ENCODE peak calls at places on chromosomes 4 and X, in nine cellular contexts. One of them, this sample, is unnamed.
A peak's percentile ranks its signal among the peaks of the same experiment; 100 is the strongest.

GRCh38 chr4:122787940-122788339 is 38.7 kb upstream of the FGF2 start:
- DNase-seq in lower lobe of right lung: no peak
- DNase-seq in trophoblast cell: no peak
- DNase-seq in body of pancreas: no peak
- DNase-seq in colonic mucosa: no peak
- DNase-seq in upper lobe of right lung: no peak
- DNase-seq in keratinocyte: no peak
- DNase-seq in naive thymus-derived CD4-positive, alpha-beta T cell: no peak
- DNase-seq in OCI-LY7: no peak
- DNase-seq in this sample: no peak

GRCh38 chrX:54042609-54043010 is 1.7 kb downstream of the PHF8 start:
- DNase-seq in colonic mucosa: peak; percentile 26
- DNase-seq in body of pancreas: peak; percentile 41
- DNase-seq in OCI-LY7: peak; percentile 72
- DNase-seq in keratinocyte: no peak
- DNase-seq in trophoblast cell: peak; percentile 21
- DNase-seq in lower lobe of right lung: peak; percentile 45
- DNase-seq in naive thymus-derived CD4-positive, alpha-beta T cell: peak; percentile 22
- DNase-seq in upper lobe of right lung: peak; percentile 60
- DNase-seq in this sample: peak; percentile 12

GRCh38 chrX:106612403-106612789 is 618 bp downstream of the RADX start:
- DNase-seq in keratinocyte: no peak
- DNase-seq in body of pancreas: no peak
- DNase-seq in lower lobe of right lung: no peak
- DNase-seq in naive thymus-derived CD4-positive, alpha-beta T cell: no peak
- DNase-seq in colonic mucosa: no peak
- DNase-seq in trophoblast cell: no peak
- DNase-seq in OCI-LY7: no peak
- DNase-seq in upper lobe of right lung: no peak
- DNase-seq in this sample: no peak

GRCh38 chr4:42656736-42656985 is 244 bp downstream of the ATP8A1 start:
- DNase-seq in colonic mucosa: no peak
- DNase-seq in keratinocyte: no peak
- DNase-seq in OCI-LY7: no peak
- DNase-seq in trophoblast cell: no peak
- DNase-seq in naive thymus-derived CD4-positive, alpha-beta T cell: no peak
- DNase-seq in body of pancreas: no peak
- DNase-seq in lower lobe of right lung: no peak
- DNase-seq in upper lobe of right lung: no peak
- DNase-seq in this sample: no peak

GRCh38 chr4:10105421-10105820 is 11.2 kb downstream of the WDR1 start:
- DNase-seq in OCI-LY7: no peak
- DNase-seq in trophoblast cell: no peak
- DNase-seq in keratinocyte: no peak
- DNase-seq in body of pancreas: no peak
- DNase-seq in colonic mucosa: no peak
- DNase-seq in upper lobe of right lung: no peak
- DNase-seq in lower lobe of right lung: no peak
- DNase-seq in naive thymus-derived CD4-positive, alpha-beta T cell: no peak
- DNase-seq in this sample: no peak

GRCh38 chr4:8097141-8097541 is 61.5 kb downstream of the ABLIM2 start:
- DNase-seq in naive thymus-derived CD4-positive, alpha-beta T cell: no peak
- DNase-seq in keratinocyte: no peak
- DNase-seq in body of pancreas: no peak
- DNase-seq in lower lobe of right lung: no peak
- DNase-seq in trophoblast cell: no peak
- DNase-seq in OCI-LY7: no peak
- DNase-seq in colonic mucosa: no peak
- DNase-seq in upper lobe of right lung: no peak
- DNase-seq in this sample: no peak

GRCh38 chr4:88743696-88744095 is 46.1 kb upstream of the NAP1L5 start:
- DNase-seq in trophoblast cell: no peak
- DNase-seq in naive thymus-derived CD4-positive, alpha-beta T cell: no peak
- DNase-seq in upper lobe of right lung: no peak
- DNase-seq in colonic mucosa: no peak
- DNase-seq in lower lobe of right lung: no peak
- DNase-seq in OCI-LY7: no peak
- DNase-seq in body of pancreas: no peak
- DNase-seq in keratinocyte: no peak
- DNase-seq in this sample: no peak

GRCh38 chrX:24733111-24733510 is 39.4 kb downstream of the POLA1 start:
- DNase-seq in body of pancreas: no peak
- DNase-seq in naive thymus-derived CD4-positive, alpha-beta T cell: no peak
- DNase-seq in upper lobe of right lung: no peak
- DNase-seq in lower lobe of right lung: no peak
- DNase-seq in OCI-LY7: no peak
- DNase-seq in keratinocyte: no peak
- DNase-seq in trophoblast cell: no peak
- DNase-seq in colonic mucosa: no peak
- DNase-seq in this sample: no peak

GRCh38 chrX:39527045-39527444 is 570.7 kb downstream of the BCOR start:
- DNase-seq in OCI-LY7: no peak
- DNase-seq in body of pancreas: no peak
- DNase-seq in trophoblast cell: no peak
- DNase-seq in colonic mucosa: no peak
- DNase-seq in upper lobe of right lung: no peak
- DNase-seq in naive thymus-derived CD4-positive, alpha-beta T cell: no peak
- DNase-seq in lower lobe of right lung: no peak
- DNase-seq in keratinocyte: no peak
- DNase-seq in this sample: no peak

GRCh38 chrX:148380107-148380506 is 120.3 kb upstream of the AFF2 start:
- DNase-seq in upper lobe of right lung: no peak
- DNase-seq in colonic mucosa: no peak
- DNase-seq in trophoblast cell: no peak
- DNase-seq in OCI-LY7: peak; percentile 61
- DNase-seq in lower lobe of right lung: no peak
- DNase-seq in naive thymus-derived CD4-positive, alpha-beta T cell: no peak
- DNase-seq in body of pancreas: no peak
- DNase-seq in keratinocyte: no peak
- DNase-seq in this sample: peak; percentile 3

GRCh38 chr4:6908397-6909112 is 1.1 kb upstream of the TBC1D14 start:
- DNase-seq in upper lobe of right lung: no peak
- DNase-seq in naive thymus-derived CD4-positive, alpha-beta T cell: no peak
- DNase-seq in colonic mucosa: no peak
- DNase-seq in lower lobe of right lung: no peak
- DNase-seq in OCI-LY7: no peak
- DNase-seq in trophoblast cell: peak; percentile 78
- DNase-seq in body of pancreas: no peak
- DNase-seq in keratinocyte: no peak
- DNase-seq in this sample: no peak

GRCh38 chr4:6909113-6909969 is at the start of gene TBC1D14:
- DNase-seq in upper lobe of right lung: peak; percentile 96
- DNase-seq in colonic mucosa: peak; percentile 86
- DNase-seq in body of pancreas: peak; percentile 89
- DNase-seq in OCI-LY7: peak; percentile 89
- DNase-seq in naive thymus-derived CD4-positive, alpha-beta T cell: peak; percentile 92
- DNase-seq in trophoblast cell: peak; percentile 78
- DNase-seq in lower lobe of right lung: peak; percentile 92
- DNase-seq in keratinocyte: peak; percentile 32
- DNase-seq in this sample: peak; percentile 80

GRCh38 chr4:6910340-6910959 is 824 bp downstream of the TBC1D14 start:
- DNase-seq in lower lobe of right lung: no peak
- DNase-seq in OCI-LY7: no peak
- DNase-seq in naive thymus-derived CD4-positive, alpha-beta T cell: no peak
- DNase-seq in upper lobe of right lung: no peak
- DNase-seq in keratinocyte: no peak
- DNase-seq in trophoblast cell: no peak
- DNase-seq in body of pancreas: no peak
- DNase-seq in colonic mucosa: peak; percentile 49
- DNase-seq in this sample: no peak

GRCh38 chr4:6910960-6911874 is 1.6 kb downstream of the TBC1D14 start:
- DNase-seq in keratinocyte: no peak
- DNase-seq in naive thymus-derived CD4-positive, alpha-beta T cell: no peak
- DNase-seq in OCI-LY7: peak; percentile 36
- DNase-seq in lower lobe of right lung: no peak
- DNase-seq in body of pancreas: no peak
- DNase-seq in trophoblast cell: no peak
- DNase-seq in colonic mucosa: no peak
- DNase-seq in upper lobe of right lung: no peak
- DNase-seq in this sample: no peak

GRCh38 chr4:6909970-6910339 is 329 bp downstream of the TBC1D14 start:
- DNase-seq in body of pancreas: peak; percentile 54
- DNase-seq in upper lobe of right lung: peak; percentile 84
- DNase-seq in keratinocyte: no peak
- DNase-seq in trophoblast cell: no peak
- DNase-seq in colonic mucosa: peak; percentile 45
- DNase-seq in OCI-LY7: no peak
- DNase-seq in lower lobe of right lung: peak; percentile 77
- DNase-seq in naive thymus-derived CD4-positive, alpha-beta T cell: peak; percentile 64
- DNase-seq in this sample: no peak
- H3K4me3 ChIP-seq in body of pancreas: peak overlapping the region; percentile 64
- H3K4me3 ChIP-seq in upper lobe of right lung: peak overlapping the region; percentile 58
- H3K4me3 ChIP-seq in keratinocyte: peak overlapping the region; percentile 58
- H3K4me3 ChIP-seq in trophoblast cell: peak overlapping the region; percentile 83
- H3K4me3 ChIP-seq in colonic mucosa: peak overlapping the region; percentile 48
- H3K4me3 ChIP-seq in OCI-LY7: peak overlapping the region; percentile 73
- H3K4me3 ChIP-seq in lower lobe of right lung: peak overlapping the region; percentile 90
- H3K4me3 ChIP-seq in naive thymus-derived CD4-positive, alpha-beta T cell: peak overlapping the region; percentile 66
- H3K4me3 ChIP-seq in this sample: peak overlapping the region; percentile 73

GRCh38 chr4:60682901-60683300 is 517.2 kb upstream of the ADGRL3 start:
- DNase-seq in upper lobe of right lung: no peak
- DNase-seq in keratinocyte: no peak
- DNase-seq in body of pancreas: no peak
- DNase-seq in colonic mucosa: no peak
- DNase-seq in lower lobe of right lung: no peak
- DNase-seq in naive thymus-derived CD4-positive, alpha-beta T cell: no peak
- DNase-seq in trophoblast cell: no peak
- DNase-seq in OCI-LY7: no peak
- DNase-seq in this sample: no peak

GRCh38 chr4:60683953-60684352 is 516.2 kb upstream of the ADGRL3 start:
- DNase-seq in trophoblast cell: no peak
- DNase-seq in keratinocyte: no peak
- DNase-seq in colonic mucosa: no peak
- DNase-seq in lower lobe of right lung: no peak
- DNase-seq in body of pancreas: no peak
- DNase-seq in OCI-LY7: no peak
- DNase-seq in naive thymus-derived CD4-positive, alpha-beta T cell: no peak
- DNase-seq in upper lobe of right lung: no peak
- DNase-seq in this sample: no peak

GRCh38 chr4:60683357-60683756 is 516.8 kb upstream of the ADGRL3 start:
- DNase-seq in keratinocyte: no peak
- DNase-seq in colonic mucosa: no peak
- DNase-seq in body of pancreas: no peak
- DNase-seq in naive thymus-derived CD4-positive, alpha-beta T cell: no peak
- DNase-seq in trophoblast cell: no peak
- DNase-seq in OCI-LY7: no peak
- DNase-seq in upper lobe of right lung: no peak
- DNase-seq in lower lobe of right lung: no peak
- DNase-seq in this sample: no peak
- H3K4me3 ChIP-seq in keratinocyte: no peak overlapping the region
- H3K4me3 ChIP-seq in colonic mucosa: no peak overlapping the region
- H3K4me3 ChIP-seq in body of pancreas: no peak overlapping the region
- H3K4me3 ChIP-seq in naive thymus-derived CD4-positive, alpha-beta T cell: no peak overlapping the region
- H3K4me3 ChIP-seq in trophoblast cell: no peak overlapping the region
- H3K4me3 ChIP-seq in OCI-LY7: no peak overlapping the region
- H3K4me3 ChIP-seq in upper lobe of right lung: no peak overlapping the region
- H3K4me3 ChIP-seq in lower lobe of right lung: no peak overlapping the region
- H3K4me3 ChIP-seq in this sample: no peak overlapping the region

DNA sequence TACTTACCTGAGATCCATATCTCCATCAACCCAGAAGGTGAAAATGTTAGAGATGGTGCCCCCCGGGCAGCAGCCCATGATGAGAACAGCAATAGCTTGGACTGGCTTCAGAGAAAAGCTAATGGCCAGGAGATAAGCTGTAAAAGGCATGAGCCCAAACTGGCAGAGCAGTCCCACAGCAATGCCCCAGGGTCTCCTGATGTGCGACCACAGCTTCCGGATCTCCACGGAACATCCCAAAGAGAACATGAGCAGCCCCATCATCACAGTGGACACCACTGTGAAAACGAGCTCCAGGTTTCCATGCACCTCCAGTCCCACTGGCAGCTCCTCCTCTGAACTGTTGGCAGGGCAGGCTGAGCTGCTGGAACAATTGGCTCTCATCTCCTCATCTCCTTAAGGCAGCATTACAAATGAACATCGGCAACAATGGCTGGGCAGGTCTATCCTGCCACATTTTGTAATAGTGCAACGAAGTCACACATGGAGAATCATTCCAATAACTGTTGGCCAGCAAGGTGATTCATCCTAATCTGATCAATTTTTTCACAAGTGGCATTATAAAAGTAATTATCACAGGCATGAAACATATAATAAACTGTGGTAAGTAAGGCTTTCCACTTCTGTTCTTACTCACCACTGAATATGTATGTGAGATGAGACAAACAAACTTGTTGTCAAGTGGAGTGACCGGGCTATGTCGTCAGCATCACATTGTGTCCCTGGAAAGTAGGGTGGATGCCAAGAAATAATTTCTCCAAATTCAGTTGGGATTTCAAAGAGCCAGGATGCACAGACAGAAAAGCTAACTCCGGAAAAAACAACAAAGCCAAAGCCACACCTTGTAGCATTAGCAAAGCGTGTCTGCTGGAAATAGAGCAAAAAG is at the start of gene SLC10A6:
- DNase-seq in keratinocyte: no peak
- DNase-seq in OCI-LY7: no peak
- DNase-seq in naive thymus-derived CD4-positive, alpha-beta T cell: no peak
- DNase-seq in lower lobe of right lung: no peak
- DNase-seq in trophoblast cell: peak; percentile 30
- DNase-seq in body of pancreas: no peak
- DNase-seq in upper lobe of right lung: no peak
- DNase-seq in colonic mucosa: no peak
- DNase-seq in this sample: no peak
- H3K4me3 ChIP-seq in keratinocyte: peak within 1 kb of the TSS; percentile 52
- H3K4me3 ChIP-seq in OCI-LY7: no peak within 1 kb of the TSS
- H3K4me3 ChIP-seq in naive thymus-derived CD4-positive, alpha-beta T cell: no peak within 1 kb of the TSS
- H3K4me3 ChIP-seq in lower lobe of right lung: no peak within 1 kb of the TSS
- H3K4me3 ChIP-seq in trophoblast cell: no peak within 1 kb of the TSS
- H3K4me3 ChIP-seq in body of pancreas: no peak within 1 kb of the TSS
- H3K4me3 ChIP-seq in upper lobe of right lung: no peak within 1 kb of the TSS
- H3K4me3 ChIP-seq in colonic mucosa: no peak within 1 kb of the TSS
- H3K4me3 ChIP-seq in this sample: no peak within 1 kb of the TSS

DNA sequence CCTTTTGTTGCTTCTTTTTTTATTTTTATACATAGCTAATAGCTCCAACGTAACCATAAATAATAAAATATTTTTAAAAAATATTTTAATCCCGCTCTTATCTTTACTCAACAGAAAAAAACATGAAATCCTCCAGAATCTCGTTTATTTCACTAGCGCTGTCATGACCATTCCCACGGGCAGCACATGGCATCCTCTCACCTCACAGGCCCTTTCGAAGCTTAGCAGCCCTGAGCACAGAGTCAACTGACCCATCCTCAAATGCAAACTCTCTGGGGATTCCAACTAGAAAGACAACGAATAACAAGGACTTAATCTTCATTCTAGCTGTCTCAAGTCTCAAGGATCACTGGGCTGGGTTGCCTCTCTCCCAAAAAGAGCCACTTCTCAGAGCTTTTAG is 285.9 kb upstream of the PPARGC1A start:
- DNase-seq in upper lobe of right lung: no peak
- DNase-seq in OCI-LY7: no peak
- DNase-seq in trophoblast cell: no peak
- DNase-seq in naive thymus-derived CD4-positive, alpha-beta T cell: no peak
- DNase-seq in lower lobe of right lung: no peak
- DNase-seq in keratinocyte: no peak
- DNase-seq in colonic mucosa: no peak
- DNase-seq in body of pancreas: no peak
- DNase-seq in this sample: no peak
- H3K4me3 ChIP-seq in upper lobe of right lung: no peak overlapping the region
- H3K4me3 ChIP-seq in OCI-LY7: no peak overlapping the region
- H3K4me3 ChIP-seq in trophoblast cell: no peak overlapping the region
- H3K4me3 ChIP-seq in naive thymus-derived CD4-positive, alpha-beta T cell: no peak overlapping the region
- H3K4me3 ChIP-seq in lower lobe of right lung: no peak overlapping the region
- H3K4me3 ChIP-seq in keratinocyte: no peak overlapping the region
- H3K4me3 ChIP-seq in colonic mucosa: no peak overlapping the region
- H3K4me3 ChIP-seq in body of pancreas: no peak overlapping the region
- H3K4me3 ChIP-seq in this sample: no peak overlapping the region